ENCODE peak calls at places on chromosomes 6 and 20, in four cellular contexts. One of them, this sample, is unnamed.

GRCh38 chr6:67952121-67952520 is 683.0 kb upstream of the ADGRB3 start:
- DNase-seq in GM12865: no peak
- DNase-seq in fibroblast of mammary gland: peak
- DNase-seq in fibroblast of pulmonary artery: peak
- DNase-seq in this sample: no peak

GRCh38 chr6:100620085-100620484 is 155.4 kb upstream of the SIM1 start:
- DNase-seq in GM12865: no peak
- DNase-seq in fibroblast of mammary gland: peak
- DNase-seq in fibroblast of pulmonary artery: peak
- DNase-seq in this sample: no peak

GRCh38 chr6:142698751-142699150 is 246.2 kb downstream of the HIVEP2 start:
- DNase-seq in GM12865: no peak
- DNase-seq in fibroblast of mammary gland: no peak
- DNase-seq in fibroblast of pulmonary artery: no peak
- DNase-seq in this sample: no peak

GRCh38 chr6:125393449-125393858 is 91.7 kb upstream of the HDDC2 start:
- DNase-seq in GM12865: peak
- DNase-seq in fibroblast of mammary gland: no peak
- DNase-seq in fibroblast of pulmonary artery: no peak
- DNase-seq in this sample: peak

GRCh38 chr20:23293689-23294088 is 56.9 kb upstream of the NXT1 start:
- DNase-seq in GM12865: no peak
- DNase-seq in fibroblast of mammary gland: no peak
- DNase-seq in fibroblast of pulmonary artery: no peak
- DNase-seq in this sample: no peak

GRCh38 chr6:14857501-14857900 is 388.4 kb upstream of the JARID2 start:
- DNase-seq in GM12865: peak
- DNase-seq in fibroblast of mammary gland: no peak
- DNase-seq in fibroblast of pulmonary artery: no peak
- DNase-seq in this sample: peak

GRCh38 chr6:11775791-11776409 is 2.7 kb downstream of the ADTRP start:
- DNase-seq in GM12865: no peak
- DNase-seq in fibroblast of mammary gland: no peak
- DNase-seq in fibroblast of pulmonary artery: no peak
- DNase-seq in this sample: no peak

GRCh38 chr6:118297821-118298220 is 250.3 kb upstream of the PLN start:
- DNase-seq in GM12865: no peak
- DNase-seq in fibroblast of mammary gland: peak
- DNase-seq in fibroblast of pulmonary artery: no peak
- DNase-seq in this sample: no peak

GRCh38 chr20:52150440-52151258 is 40.9 kb downstream of the ZFP64 start:
- DNase-seq in GM12865: peak
- DNase-seq in fibroblast of mammary gland: peak
- DNase-seq in fibroblast of pulmonary artery: peak
- DNase-seq in this sample: peak

GRCh38 chr6:32854376-32855178 is 585 bp downstream of the PSMB9 start:
- DNase-seq in GM12865: peak
- DNase-seq in fibroblast of mammary gland: peak
- DNase-seq in fibroblast of pulmonary artery: peak
- DNase-seq in this sample: peak

GRCh38 chr6:36075656-36076055 is 48.0 kb downstream of the MAPK14 start:
- DNase-seq in GM12865: peak
- DNase-seq in fibroblast of mammary gland: no peak
- DNase-seq in fibroblast of pulmonary artery: no peak
- DNase-seq in this sample: no peak

GRCh38 chr6:31680841-31681671 is at the start of gene LY6G5C:
- DNase-seq in GM12865: peak
- DNase-seq in fibroblast of mammary gland: peak
- DNase-seq in fibroblast of pulmonary artery: peak
- DNase-seq in this sample: peak
- TF ChIP-seq CTCF in GM12865: peak
- TF ChIP-seq CTCF in fibroblast of mammary gland: peak
- TF ChIP-seq CTCF in fibroblast of pulmonary artery: peak
- TF ChIP-seq CTCF in this sample: peak

DNA sequence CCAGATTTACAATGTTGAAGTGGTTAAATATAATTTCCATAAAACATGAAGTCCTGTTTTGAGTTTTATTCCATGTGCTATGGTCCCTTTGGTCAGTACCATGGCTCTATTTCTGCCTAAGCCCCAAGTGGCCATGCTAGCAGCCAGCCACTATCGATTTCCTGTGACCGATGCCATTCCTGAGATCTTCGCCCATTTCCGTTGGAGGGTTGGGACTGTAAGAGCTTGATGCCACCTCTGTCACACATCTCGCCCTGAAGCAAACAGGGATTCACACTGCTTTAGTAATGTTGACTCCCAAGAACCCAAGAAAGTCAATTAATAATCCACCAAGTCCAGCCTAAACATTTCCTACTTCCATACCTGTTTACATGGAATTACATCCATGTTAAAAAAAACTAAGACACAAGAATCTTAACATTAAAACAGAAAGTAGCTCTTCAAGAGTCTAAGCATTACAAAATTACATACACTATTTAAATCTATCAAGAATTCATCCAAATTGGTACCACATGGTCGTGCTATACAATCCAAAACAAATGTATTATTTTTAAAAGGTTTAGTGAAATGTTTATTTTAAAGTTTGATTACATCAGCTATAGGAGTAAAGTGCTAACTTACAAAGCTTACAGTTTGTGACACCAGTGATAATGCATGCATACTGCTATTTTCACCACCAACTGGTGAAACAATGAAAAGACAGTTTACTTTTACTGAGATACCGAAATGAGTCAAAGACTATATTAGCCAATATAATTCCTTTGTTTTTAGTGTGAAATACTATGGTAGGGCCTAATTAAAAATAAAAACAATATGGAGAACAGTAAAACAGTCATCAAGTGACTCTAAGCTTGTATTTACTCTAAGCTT is 2.5 kb downstream of the RBM39 start:
- DNase-seq in GM12865: peak
- DNase-seq in fibroblast of mammary gland: peak
- DNase-seq in fibroblast of pulmonary artery: peak
- DNase-seq in this sample: peak
- TF ChIP-seq CTCF in GM12865: peak
- TF ChIP-seq CTCF in fibroblast of mammary gland: peak
- TF ChIP-seq CTCF in fibroblast of pulmonary artery: peak
- TF ChIP-seq CTCF in this sample: no peak

DNA sequence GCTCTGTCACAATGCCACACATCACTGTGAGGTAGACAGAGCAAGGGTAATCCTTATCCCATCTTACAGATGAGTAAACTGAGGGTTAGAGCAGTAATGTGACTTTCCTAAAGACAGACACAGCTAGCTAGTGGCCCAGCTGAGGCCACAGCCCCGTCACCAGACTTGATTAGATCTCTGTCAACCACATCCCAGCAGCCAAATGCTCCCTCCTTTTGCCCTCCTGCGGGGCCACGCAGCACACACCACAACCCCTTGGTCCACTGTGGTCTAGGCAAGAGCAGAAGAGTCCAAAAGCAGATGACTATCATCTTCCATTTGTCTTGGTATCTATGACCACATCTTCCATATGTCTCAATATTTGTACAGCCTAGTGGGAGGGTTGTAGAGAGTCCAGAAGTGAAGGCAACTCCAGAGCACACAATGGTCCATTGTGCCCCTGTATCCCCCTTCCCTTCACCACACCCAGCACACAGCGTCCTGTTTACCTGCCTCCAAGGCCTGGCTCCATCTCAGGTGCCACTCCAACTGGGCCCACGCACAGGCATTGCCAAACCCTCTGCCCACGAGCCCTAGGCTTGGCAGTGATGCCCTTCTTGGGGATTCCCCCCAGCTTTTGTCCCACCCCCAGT is 47.1 kb upstream of the FOXP4 start:
- DNase-seq in GM12865: no peak
- DNase-seq in fibroblast of mammary gland: no peak
- DNase-seq in fibroblast of pulmonary artery: no peak
- DNase-seq in this sample: no peak
- TF ChIP-seq CTCF in GM12865: no peak
- TF ChIP-seq CTCF in fibroblast of mammary gland: no peak
- TF ChIP-seq CTCF in fibroblast of pulmonary artery: no peak
- TF ChIP-seq CTCF in this sample: no peak

GRCh38 chr6:1619666-1620503 is 10.2 kb downstream of the FOXC1 start:
- DNase-seq in GM12865: peak
- DNase-seq in fibroblast of mammary gland: no peak
- DNase-seq in fibroblast of pulmonary artery: no peak
- DNase-seq in this sample: peak

GRCh38 chr6:1617466-1618304 is 8.0 kb downstream of the FOXC1 start:
- DNase-seq in GM12865: no peak
- DNase-seq in fibroblast of mammary gland: no peak
- DNase-seq in fibroblast of pulmonary artery: no peak
- DNase-seq in this sample: no peak

GRCh38 chr6:1618305-1619105 is 8.8 kb downstream of the FOXC1 start:
- DNase-seq in GM12865: no peak
- DNase-seq in fibroblast of mammary gland: no peak
- DNase-seq in fibroblast of pulmonary artery: no peak
- DNase-seq in this sample: no peak

GRCh38 chr6:1620504-1621327 is 11.0 kb downstream of the FOXC1 start:
- DNase-seq in GM12865: no peak
- DNase-seq in fibroblast of mammary gland: no peak
- DNase-seq in fibroblast of pulmonary artery: no peak
- DNase-seq in this sample: no peak

GRCh38 chr6:1619106-1619665 is 9.5 kb downstream of the FOXC1 start:
- DNase-seq in GM12865: no peak
- DNase-seq in fibroblast of mammary gland: no peak
- DNase-seq in fibroblast of pulmonary artery: no peak
- DNase-seq in this sample: no peak
- TF ChIP-seq CTCF in GM12865: no peak
- TF ChIP-seq CTCF in fibroblast of mammary gland: no peak
- TF ChIP-seq CTCF in fibroblast of pulmonary artery: no peak
- TF ChIP-seq CTCF in this sample: no peak

DNA sequence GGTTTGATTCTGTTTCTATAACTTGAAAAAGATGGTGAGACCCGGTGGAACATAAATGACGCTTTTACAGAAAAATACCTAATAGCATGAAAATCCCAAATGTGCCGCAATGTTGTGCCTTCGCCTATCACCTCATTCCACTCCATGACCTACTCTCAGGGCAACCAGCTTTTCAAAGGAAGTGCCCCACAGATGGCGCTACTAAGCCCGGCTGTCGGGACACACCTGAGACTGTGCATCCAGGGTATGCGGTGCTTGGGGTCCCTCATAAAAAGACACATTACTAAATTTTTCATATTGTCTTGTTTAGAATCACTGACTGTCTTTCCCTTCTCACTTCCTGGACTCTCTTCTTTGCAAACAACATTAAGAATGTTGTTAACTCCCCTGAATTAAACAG is 145.5 kb upstream of the RPS6KA2 start:
- DNase-seq in GM12865: no peak
- DNase-seq in fibroblast of mammary gland: no peak
- DNase-seq in fibroblast of pulmonary artery: no peak
- DNase-seq in this sample: no peak
- TF ChIP-seq CTCF in GM12865: no peak
- TF ChIP-seq CTCF in fibroblast of mammary gland: peak
- TF ChIP-seq CTCF in fibroblast of pulmonary artery: no peak
- TF ChIP-seq CTCF in this sample: no peak

GRCh38 chr20:57996936-57997629 is 231.4 kb downstream of the ANKRD60 start:
- DNase-seq in GM12865: no peak
- DNase-seq in fibroblast of mammary gland: peak
- DNase-seq in fibroblast of pulmonary artery: peak
- DNase-seq in this sample: no peak

GRCh38 chr20:57999465-58000111 is 228.9 kb downstream of the ANKRD60 start:
- DNase-seq in GM12865: no peak
- DNase-seq in fibroblast of mammary gland: no peak
- DNase-seq in fibroblast of pulmonary artery: no peak
- DNase-seq in this sample: no peak

GRCh38 chr20:57998981-57999464 is 229.4 kb downstream of the ANKRD60 start:
- DNase-seq in GM12865: no peak
- DNase-seq in fibroblast of mammary gland: no peak
- DNase-seq in fibroblast of pulmonary artery: no peak
- DNase-seq in this sample: no peak

GRCh38 chr20:57996465-57996864 is 232.0 kb downstream of the ANKRD60 start:
- DNase-seq in GM12865: no peak
- DNase-seq in fibroblast of mammary gland: no peak
- DNase-seq in fibroblast of pulmonary artery: no peak
- DNase-seq in this sample: no peak

DNA sequence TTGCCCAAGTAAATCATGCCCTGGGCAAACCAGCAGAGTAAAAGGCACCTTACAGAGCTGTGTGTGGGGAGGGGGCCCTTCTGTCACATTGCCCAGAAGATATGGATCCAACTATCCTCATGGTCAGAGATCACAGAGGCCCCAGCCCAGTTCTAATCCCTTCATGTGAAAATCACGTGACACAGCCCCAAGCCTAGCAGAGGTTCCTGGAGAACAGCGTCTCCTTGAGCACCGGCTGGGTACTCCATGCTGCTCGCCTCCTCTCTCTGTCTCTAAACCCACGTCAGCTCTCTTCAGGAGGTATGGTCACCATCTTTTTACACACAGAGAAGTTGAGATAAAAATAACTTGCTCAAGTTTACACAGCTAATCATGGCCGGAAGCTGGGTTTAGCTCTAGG is 230.2 kb downstream of the ANKRD60 start:
- DNase-seq in GM12865: no peak
- DNase-seq in fibroblast of mammary gland: no peak
- DNase-seq in fibroblast of pulmonary artery: no peak
- DNase-seq in this sample: no peak
- TF ChIP-seq CTCF in GM12865: no peak
- TF ChIP-seq CTCF in fibroblast of mammary gland: no peak
- TF ChIP-seq CTCF in fibroblast of pulmonary artery: no peak
- TF ChIP-seq CTCF in this sample: no peak

GRCh38 chr6:30556006-30556713 is at the start of gene GNL1:
- DNase-seq in GM12865: peak
- DNase-seq in fibroblast of mammary gland: peak
- DNase-seq in fibroblast of pulmonary artery: peak
- DNase-seq in this sample: peak
- TF ChIP-seq CTCF in GM12865: no peak
- TF ChIP-seq CTCF in fibroblast of mammary gland: no peak
- TF ChIP-seq CTCF in fibroblast of pulmonary artery: no peak
- TF ChIP-seq CTCF in this sample: no peak

This sample was measured in GM13976.